ENCODE peak calls at places on chromosomes 12 and 14, in seven cellular contexts. V is activated T-helper 1 cell treated with anti-CD3 and anti-CD28 coated beads, Interleukin-2, amount 50 U/mL, for 16 hours; C is substantia nigra; S is AG20443; A is NCI-H524; N is adipocyte; I is putamen. E is an unnamed sample.

GRCh38 chr12:47184813-47185212 is 105.1 kb upstream of the AMIGO2 start:
- DNase-seq in V (no peak), C (no peak), S (no peak), A (no peak), N (no peak), I (no peak), E (no peak)

GRCh38 chr12:53160673-53161072 is 19.8 kb upstream of the ZNF740 start:
- DNase-seq in V (no peak), C (no peak), S (no peak), A (no peak), N (no peak), I (no peak), E (no peak)

GRCh38 chr14:103356151-103356766 is 22.2 kb downstream of the EIF5 start:
- DNase-seq in V (no peak), C (no peak), S (no peak), A (no peak), N (peak; percentile 52), I (no peak), E (peak; percentile 42)

GRCh38 chr12:26768611-26769603 is 64.1 kb downstream of the ITPR2 start:
- DNase-seq in V (no peak), C (no peak), S (no peak), A (no peak), N (no peak), I (no peak), E (no peak)

GRCh38 chr12:39620664-39621658 is 1.4 kb upstream of the ABCD2 start:
- DNase-seq in V (peak; percentile 15), C (no peak), S (no peak), A (no peak), N (peak; percentile 19), I (no peak), E (peak; percentile 1)

GRCh38 chr12:93824514-93825500 is 147.6 kb downstream of the CRADD start:
- DNase-seq in V (no peak), C (no peak), S (no peak), A (no peak), N (peak; percentile 48), I (no peak), E (no peak)

GRCh38 chr12:17640615-17641014 is 449.4 kb downstream of the RERGL start:
- DNase-seq in V (no peak), C (no peak), S (no peak), A (no peak), N (no peak), I (no peak), E (no peak)

GRCh38 chr12:117032593-117033381 is 66.4 kb downstream of the TESC start:
- DNase-seq in V (no peak), C (no peak), S (peak; percentile 65), A (no peak), N (peak; percentile 33), I (no peak), E (no peak)

GRCh38 chr12:117674763-117675162 is 294.0 kb downstream of the KSR2 start:
- DNase-seq in V (no peak), C (no peak), S (no peak), A (no peak), N (no peak), I (no peak), E (no peak)

GRCh38 chr12:51393676-51394545 is 2.7 kb upstream of the GALNT6 start:
- DNase-seq in V (peak; percentile 30), C (no peak), S (peak; percentile 90), A (no peak), N (peak; percentile 51), I (no peak), E (peak; percentile 71)

GRCh38 chr14:72033331-72033730 is 101.1 kb downstream of the RGS6 start:
- DNase-seq in V (no peak), C (no peak), S (no peak), A (no peak), N (no peak), I (no peak), E (no peak)

GRCh38 chr12:120121343-120121742 is 4.8 kb upstream of the RAB35 start:
- DNase-seq in V (no peak), C (no peak), S (no peak), A (no peak), N (no peak), I (no peak), E (no peak)

GRCh38 chr12:14618990-14619389 is 51.3 kb upstream of the PLBD1 start:
- DNase-seq in V (no peak), C (no peak), S (peak; percentile 40), A (no peak), N (peak; percentile 60), I (peak; percentile 7), E (peak; percentile 43)

GRCh38 chr12:31002999-31003398 is 70.7 kb upstream of the DDX11 start:
- DNase-seq in V (no peak), C (no peak), S (no peak), A (no peak), N (peak; percentile 27), I (no peak), E (peak; percentile 30)

GRCh38 chr12:93323625-93324165 is 54.0 kb upstream of the NUDT4 start:
- DNase-seq in V (no peak), C (no peak), S (no peak), A (no peak), N (no peak), I (no peak), E (no peak)

GRCh38 chr12:6551496-6552139 is 4.2 kb downstream of the IFFO1 start:
- DNase-seq in V (no peak), C (no peak), S (peak; percentile 74), A (no peak), N (peak; percentile 82), I (no peak), E (peak; percentile 65)

GRCh38 chr12:68455676-68456345 is 123.6 kb upstream of the MDM1 start:
- DNase-seq in V (no peak), C (no peak), S (no peak), A (no peak), N (no peak), I (no peak), E (no peak)

GRCh38 chr12:95694148-95694547 is 96.4 kb downstream of the NTN4 start:
- DNase-seq in V (no peak), C (no peak), S (no peak), A (no peak), N (no peak), I (no peak), E (no peak)

GRCh38 chr12:91205791-91206190 is 23.2 kb upstream of the DCN start:
- DNase-seq in V (no peak), C (no peak), S (no peak), A (no peak), N (no peak), I (no peak), E (no peak)

GRCh38 chr14:79017561-79017960 is 847.4 kb downstream of the NRXN3 start:
- DNase-seq in V (no peak), C (no peak), S (no peak), A (no peak), N (no peak), I (no peak), E (no peak)

GRCh38 chr12:106429043-106429552 is 71.5 kb downstream of the POLR3B start:
- DNase-seq in V (no peak), C (no peak), S (no peak), A (no peak), N (no peak), I (no peak), E (no peak)

GRCh38 chr14:32977913-32978312 is 39.2 kb downstream of the NPAS3 start:
- DNase-seq in V (no peak), C (no peak), S (no peak), A (no peak), N (no peak), I (no peak), E (no peak)

GRCh38 chr14:75537071-75537470 is 14.8 kb downstream of the BATF start:
- DNase-seq in V (no peak), C (no peak), S (no peak), A (no peak), N (no peak), I (no peak), E (peak; percentile 73)

GRCh38 chr14:88129306-88130056 is 124.5 kb downstream of the GPR65 start:
- DNase-seq in V (no peak), C (no peak), S (peak; percentile 63), A (no peak), N (peak; percentile 46), I (peak; percentile 18), E (peak; percentile 33)

E was measured in fibroblast of villous mesenchyme.